ENCODE peak calls at places on chromosomes 2 and 18, in four cellular contexts. J is A549, M is neural progenitor cell, F is HCT116. Q is an unnamed sample.
A peak's percentile ranks its signal among the peaks of the same experiment; 100 is the strongest.

GRCh38 chr2:174775586-174775985 is 11.3 kb upstream of the CHRNA1 start:
- DNase-seq in J (no peak), M (no peak), F (no peak), Q (no peak)

GRCh38 chr18:52903858-52904257 is 563.9 kb downstream of the DCC start:
- DNase-seq in J (peak; percentile 2), M (peak; percentile 73), F (no peak), Q (no peak)

GRCh38 chr2:105644174-105644980 is 100.3 kb upstream of the NCK2 start:
- DNase-seq in J (no peak), M (no peak), F (no peak), Q (no peak)

GRCh38 chr2:187075106-187076070 is 226.4 kb upstream of the ZSWIM2 start:
- DNase-seq in J (no peak), M (no peak), F (no peak), Q (no peak)

GRCh38 chr2:239339726-239340654 is 60.8 kb downstream of the HDAC4 start:
- DNase-seq in J (no peak), M (no peak), F (no peak), Q (no peak)

GRCh38 chr2:126029316-126029715 is 626.6 kb upstream of the GYPC start:
- DNase-seq in J (no peak), M (peak; percentile 32), F (no peak), Q (no peak)

GRCh38 chr2:118477111-118477517 is 370.3 kb downstream of the EN1 start:
- DNase-seq in J (no peak), M (peak; percentile 94), F (no peak), Q (no peak)

GRCh38 chr18:21327101-21327500 is 85.1 kb downstream of the GREB1L start:
- DNase-seq in J (no peak), M (no peak), F (no peak), Q (no peak)

GRCh38 chr18:33804258-33804657 is 226.2 kb downstream of the ASXL3 start:
- DNase-seq in J (no peak), M (no peak), F (no peak), Q (no peak)

DNA sequence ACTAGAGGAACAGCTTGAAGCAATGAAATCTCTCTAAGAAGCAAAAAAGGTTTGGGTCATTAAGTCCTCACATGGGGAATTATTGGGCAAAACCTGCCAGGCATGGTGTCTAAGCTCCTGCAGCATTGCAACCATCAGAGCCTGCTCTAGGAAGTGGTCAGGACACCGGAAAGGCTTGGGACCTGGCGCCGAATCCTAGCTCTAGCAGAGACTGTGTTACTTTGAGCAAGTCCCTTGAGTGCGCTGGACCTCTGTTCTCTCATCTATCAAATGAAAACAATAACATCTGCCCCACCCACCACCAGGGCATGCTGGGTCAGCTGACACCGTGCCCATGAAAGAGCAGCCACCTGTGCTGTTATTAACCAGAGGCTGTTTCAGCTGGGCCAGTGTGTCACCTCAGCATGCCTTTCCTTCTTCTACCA is 6.3 kb downstream of the TMEM127 start:
- DNase-seq in J (no peak), M (no peak), F (no peak), Q (peak; percentile 86)
- H3K4me1 ChIP-seq in J (peaks cover 34% of the 10 kb centered on the region), M (no peaks in the 10 kb centered on the region), F (peaks cover 43% of the 10 kb centered on the region), Q (peaks cover 54% of the 10 kb centered on the region)

GRCh38 chr2:97747285-97747684 is 33.9 kb downstream of the ZAP70 start:
- DNase-seq in J (no peak), M (no peak), F (no peak), Q (no peak)

GRCh38 chr2:97749611-97750010 is 36.2 kb downstream of the ZAP70 start:
- DNase-seq in J (no peak), M (no peak), F (no peak), Q (no peak)

GRCh38 chr2:97750017-97750416 is 36.6 kb downstream of the ZAP70 start:
- DNase-seq in J (no peak), M (no peak), F (no peak), Q (no peak)

GRCh38 chr2:97747716-97748115 is 34.3 kb downstream of the ZAP70 start:
- DNase-seq in J (no peak), M (no peak), F (no peak), Q (no peak)

GRCh38 chr2:97748397-97748796 is 35.0 kb downstream of the ZAP70 start:
- DNase-seq in J (peak; percentile 15), M (peak; percentile 75), F (no peak), Q (peak; percentile 62)
- TF ChIP-seq CTCF in J (peak; percentile 39), M (peak; percentile 67), F (peak; percentile 41), Q (peak; percentile 27)

GRCh38 chr2:109322646-109323045 is 193.6 kb downstream of the SH3RF3 start:
- DNase-seq in J (no peak), M (no peak), F (no peak), Q (no peak)

GRCh38 chr2:109318949-109319342 is 189.9 kb downstream of the SH3RF3 start:
- DNase-seq in J (no peak), M (no peak), F (no peak), Q (no peak)

GRCh38 chr2:109320195-109320935 is 191.4 kb downstream of the SH3RF3 start:
- DNase-seq in J (no peak), M (no peak), F (no peak), Q (no peak)

GRCh38 chr2:109322111-109322510 is 193.1 kb downstream of the SH3RF3 start:
- DNase-seq in J (no peak), M (no peak), F (no peak), Q (peak; percentile 96)

GRCh38 chr2:109321570-109321969 is 192.6 kb downstream of the SH3RF3 start:
- DNase-seq in J (no peak), M (no peak), F (no peak), Q (no peak)
- H3K27ac ChIP-seq in J (no peak overlapping the region), M (no peak overlapping the region), F (no peak overlapping the region), Q (peak overlapping the region; percentile 86)

DNA sequence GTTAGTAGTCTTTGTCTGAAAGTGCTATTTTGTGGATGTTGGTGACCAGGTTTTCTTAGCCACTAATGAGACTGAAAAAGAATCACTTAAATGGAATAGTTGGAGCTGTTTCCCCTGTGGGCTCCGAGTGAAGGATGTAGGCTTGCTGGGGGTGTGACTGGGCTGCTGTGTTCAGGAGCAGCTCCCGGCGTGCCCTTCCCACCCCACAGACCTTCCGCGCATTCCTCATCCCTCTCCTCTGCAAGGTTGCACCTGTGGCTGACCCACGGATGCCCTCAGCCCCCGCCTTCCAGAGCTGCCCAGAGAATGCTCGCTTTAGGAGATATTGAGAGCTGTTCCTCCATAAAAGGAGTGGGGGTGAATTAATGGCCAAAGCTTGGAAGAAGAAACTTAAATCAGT is 174.3 kb downstream of the LDLRAD4 start:
- DNase-seq in J (no peak), M (no peak), F (no peak), Q (no peak)
- H3K4me1 ChIP-seq in J (no peaks in the 10 kb centered on the region), M (no peaks in the 10 kb centered on the region), F (no peaks in the 10 kb centered on the region), Q (peaks cover 7% of the 10 kb centered on the region)

GRCh38 chr2:86254576-86255538 is 55.6 kb downstream of the MRPL35 start:
- DNase-seq in J (no peak), M (no peak), F (no peak), Q (no peak)

GRCh38 chr2:86251840-86252266 is 52.6 kb downstream of the MRPL35 start:
- DNase-seq in J (no peak), M (no peak), F (no peak), Q (no peak)

GRCh38 chr2:86253424-86253823 is 54.2 kb downstream of the MRPL35 start:
- DNase-seq in J (no peak), M (no peak), F (no peak), Q (no peak)

GRCh38 chr2:86249176-86249842 is 50.1 kb downstream of the MRPL35 start:
- DNase-seq in J (no peak), M (no peak), F (peak; percentile 4), Q (no peak)

DNA sequence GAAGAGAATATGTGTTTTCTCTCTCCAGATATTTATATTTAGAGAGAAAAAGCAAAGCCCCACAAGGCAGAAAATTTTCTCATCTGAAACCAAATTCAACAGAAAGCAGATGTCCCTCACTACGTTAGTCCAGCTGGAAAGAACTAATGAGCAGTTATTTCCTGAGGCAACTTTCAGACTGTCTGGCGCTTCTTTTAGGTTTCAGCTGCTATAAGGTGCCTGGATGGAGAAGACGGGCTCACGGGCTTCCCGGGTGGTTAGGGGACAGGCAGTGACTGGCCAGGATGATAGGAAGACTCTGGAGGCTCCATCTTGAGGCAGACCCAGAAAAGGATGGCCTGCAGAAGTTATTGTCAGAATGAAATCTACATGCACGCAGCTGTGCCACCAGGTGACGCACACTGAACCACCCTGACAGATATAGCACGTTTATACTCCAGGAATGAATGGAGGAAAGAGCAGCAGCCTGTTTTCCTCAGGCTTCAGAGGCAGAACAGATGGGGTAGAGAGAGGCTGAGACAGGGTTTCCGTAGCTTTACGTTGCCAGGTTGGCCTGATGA is 50.7 kb downstream of the MRPL35 start:
- DNase-seq in J (no peak), M (no peak), F (no peak), Q (no peak)
- TF ChIP-seq CTCF in J (no peak), M (no peak), F (no peak), Q (no peak)

DNA sequence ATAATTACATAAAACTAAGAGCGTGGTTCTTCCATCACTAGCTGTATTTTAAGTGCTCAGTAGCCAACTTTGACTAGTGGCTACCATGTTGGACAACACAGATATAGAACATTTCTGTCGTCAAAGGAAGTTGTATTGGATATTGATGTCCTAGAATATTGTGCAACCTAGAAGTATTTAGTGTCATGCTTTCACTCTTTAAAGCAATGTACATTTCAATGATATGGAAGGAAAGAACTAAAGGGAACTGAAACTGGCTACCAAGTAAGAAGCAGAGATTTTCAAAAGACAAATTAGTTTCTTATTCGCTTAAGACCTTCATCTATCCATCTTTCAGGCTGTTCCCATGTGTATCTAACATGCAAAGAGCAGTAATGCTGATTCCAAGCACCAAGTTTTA is 85.4 kb upstream of the EML6 start:
- DNase-seq in J (no peak), M (no peak), F (no peak), Q (no peak)
- H3K27ac ChIP-seq in J (no peak overlapping the region), M (no peak overlapping the region), F (no peak overlapping the region), Q (no peak overlapping the region)

GRCh38 chr2:240622631-240623235 is 2.5 kb upstream of the GPR35 start:
- DNase-seq in J (no peak), M (no peak), F (no peak), Q (peak; percentile 82)
- H3K4me1 ChIP-seq in J (no peaks in the 10 kb centered on the region), M (no peaks in the 10 kb centered on the region), F (no peaks in the 10 kb centered on the region), Q (no peaks in the 10 kb centered on the region)